ENCODE peak calls at places on chromosomes 3 and 15, in eight cellular contexts. B is CD4-positive, alpha-beta memory T cell; O is stomach; T is A549; W is tibial artery; J is PC-9; E is uterus; P is colonic mucosa. R is an unnamed sample.

GRCh38 chr3:196989721-196990262 is 21.2 kb upstream of the PIGZ start:
- DNase-seq in J (no peak), O (no peak), P (no peak), T (no peak), E (no peak), W (no peak), B (no peak), R (no peak)

GRCh38 chr3:186487037-186487436 is 57.1 kb downstream of the CRYGS start:
- DNase-seq in T (no peak), P (no peak), B (no peak), J (no peak), W (no peak), O (no peak), E (no peak), R (no peak)

GRCh38 chr3:64023187-64023860 is at the start of gene PSMD6:
- DNase-seq in O (peak; percentile 88), W (peak; percentile 78), T (peak; percentile 54), E (peak; percentile 79), B (peak; percentile 96), J (peak; percentile 55), P (peak; percentile 87), R (peak; percentile 92)

GRCh38 chr3:11480663-11481298 is 162.9 kb downstream of the VGLL4 start:
- DNase-seq in T (no peak), W (no peak), O (peak; percentile 48), P (no peak), J (no peak), E (peak; percentile 83), B (no peak), R (no peak)

GRCh38 chr3:151933224-151933858 is 59.9 kb downstream of the SUCNR1 start:
- DNase-seq in P (no peak), T (no peak), W (no peak), J (peak; percentile 49), E (no peak), O (no peak), B (no peak), R (no peak)

GRCh38 chr15:89490550-89491315 is 5.7 kb downstream of the RHCG start:
- DNase-seq in E (no peak), J (no peak), T (no peak), O (no peak), P (no peak), W (no peak), B (no peak), R (peak; percentile 24)

GRCh38 chr3:131960324-131960723 is 74.5 kb downstream of the CPNE4 start:
- DNase-seq in P (no peak), O (no peak), J (peak; percentile 52), E (no peak), T (no peak), B (no peak), W (no peak), R (no peak)

GRCh38 chr15:39127925-39128617 is 452.8 kb upstream of the THBS1 start:
- DNase-seq in P (peak; percentile 32), O (no peak), W (no peak), E (no peak), T (peak; percentile 80), B (no peak), J (peak; percentile 96), R (no peak)

GRCh38 chr3:38318766-38319671 is 27.6 kb upstream of the XYLB start:
- DNase-seq in J (no peak), W (no peak), P (no peak), B (no peak), T (no peak), E (no peak), O (no peak), R (no peak)
- H3K4me3 ChIP-seq in J (no peak overlapping the region), W (no peak overlapping the region), P (no peak overlapping the region), B (no peak overlapping the region), T (no peak overlapping the region), E (no peak overlapping the region), O (no peak overlapping the region), R (no peak overlapping the region)

GRCh38 chr15:96353378-96353930 is 23.0 kb downstream of the NR2F2 start:
- DNase-seq in B (no peak), P (no peak), O (no peak), J (no peak), W (no peak), T (no peak), E (no peak), R (peak; percentile 14)

GRCh38 chr15:96356494-96357455 is 26.3 kb downstream of the NR2F2 start:
- DNase-seq in E (peak; percentile 82), P (peak; percentile 89), W (peak; percentile 75), B (peak; percentile 63), J (peak; percentile 67), O (peak; percentile 90), T (peak; percentile 82), R (peak; percentile 89)

GRCh38 chr15:96353931-96354730 is 23.6 kb downstream of the NR2F2 start:
- DNase-seq in O (peak; percentile 68), E (peak; percentile 85), T (no peak), W (peak; percentile 56), J (no peak), B (no peak), P (no peak), R (no peak)

GRCh38 chr15:96354731-96355560 is 24.4 kb downstream of the NR2F2 start:
- DNase-seq in P (no peak), T (peak; percentile 79), J (peak; percentile 65), O (no peak), E (peak; percentile 60), W (no peak), B (no peak), R (no peak)

DNA sequence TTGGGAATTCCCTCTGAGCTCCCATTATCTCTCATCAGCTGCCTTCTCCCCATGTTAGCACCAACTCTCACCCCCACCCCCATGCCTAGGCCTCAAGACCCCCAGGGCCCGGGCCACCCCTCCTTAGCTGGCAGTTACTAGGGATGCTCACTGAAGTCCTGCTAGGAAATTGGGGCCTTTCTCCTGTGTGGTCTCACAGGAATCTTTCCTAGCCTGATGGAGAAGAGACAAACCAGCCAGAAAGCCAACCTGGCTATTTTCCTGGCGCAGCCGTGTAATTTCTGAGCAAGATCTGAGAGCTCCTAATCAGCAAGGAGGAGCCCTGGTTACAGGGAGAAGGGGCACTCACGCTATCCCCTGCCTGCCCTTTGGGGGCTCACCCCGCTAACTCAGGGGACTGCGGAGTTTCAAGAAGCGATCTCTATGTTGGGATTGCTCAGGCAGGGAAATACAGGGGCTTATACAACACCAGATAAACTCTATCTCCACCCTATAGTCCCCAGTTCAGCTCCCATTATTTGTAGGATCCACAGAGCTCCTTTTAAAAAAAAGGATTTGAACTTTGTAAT is 25.1 kb downstream of the NR2F2 start:
- DNase-seq in E (no peak), J (no peak), T (no peak), O (no peak), W (no peak), B (no peak), P (no peak), R (no peak)
- H3K4me1 ChIP-seq in E (no peaks in the 10 kb centered on the region), J (no peaks in the 10 kb centered on the region), T (peaks cover 10% of the 10 kb centered on the region), O (peaks cover 57% of the 10 kb centered on the region), W (peaks cover 83% of the 10 kb centered on the region), B (peaks cover 30% of the 10 kb centered on the region), P (peaks cover 4% of the 10 kb centered on the region), R (peaks cover 29% of the 10 kb centered on the region)

GRCh38 chr15:83365370-83365938 is 81.0 kb upstream of the BNC1 start:
- DNase-seq in O (no peak), E (peak; percentile 16), P (no peak), J (no peak), B (no peak), T (peak; percentile 49), W (peak; percentile 35), R (no peak)
- H3K4me3 ChIP-seq in O (peak overlapping the region; percentile 35), E (peak overlapping the region; percentile 37), P (peak overlapping the region; percentile 5), J (peak overlapping the region; percentile 52), B (no peak overlapping the region), T (peak overlapping the region; percentile 39), W (peak overlapping the region; percentile 38), R (no peak overlapping the region)

GRCh38 chr3:129117134-129117533 is 4.5 kb downstream of the RAB43 start:
- DNase-seq in J (no peak), P (no peak), W (no peak), T (no peak), E (no peak), O (no peak), B (no peak), R (no peak)

GRCh38 chr3:129118745-129119144 is 2.9 kb downstream of the RAB43 start:
- DNase-seq in E (no peak), T (no peak), B (peak; percentile 84), W (no peak), O (no peak), P (no peak), J (no peak), R (no peak)

GRCh38 chr3:129119365-129120100 is 2.1 kb downstream of the RAB43 start:
- DNase-seq in P (peak; percentile 83), B (peak; percentile 10), O (peak; percentile 56), T (no peak), E (no peak), J (peak; percentile 42), W (no peak), R (peak; percentile 44)

GRCh38 chr3:129114455-129114854 is 7.1 kb downstream of the RAB43 start:
- DNase-seq in B (no peak), T (no peak), W (no peak), O (no peak), P (no peak), J (no peak), E (no peak), R (no peak)

DNA sequence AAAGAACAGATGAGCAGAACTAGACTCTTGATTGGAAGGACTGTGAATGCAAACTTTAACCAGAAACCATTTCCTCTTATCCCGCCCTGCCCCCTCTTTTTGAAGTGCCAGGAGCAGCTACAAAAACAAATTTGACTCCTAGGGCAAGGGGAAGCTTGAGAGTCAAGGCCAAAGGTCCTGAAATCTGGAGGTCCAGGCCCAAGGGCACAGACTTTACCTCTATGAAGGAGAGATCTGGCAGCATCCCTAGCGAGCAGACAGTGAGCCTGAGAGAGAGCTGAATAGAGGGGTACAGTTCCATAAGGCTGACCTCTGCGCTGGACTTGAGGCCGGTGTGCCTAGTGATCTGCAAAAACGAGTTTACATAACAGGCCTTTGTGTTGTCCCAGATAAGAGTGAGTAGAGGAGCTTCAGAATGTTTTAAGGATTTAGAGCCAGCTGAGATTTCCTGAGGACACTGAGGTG is 5.1 kb downstream of the RAB43 start:
- DNase-seq in E (no peak), O (no peak), B (peak; percentile 39), P (peak; percentile 42), T (no peak), J (no peak), W (no peak), R (no peak)
- H3K4me1 ChIP-seq in E (no peaks in the 10 kb centered on the region), O (peaks cover 30% of the 10 kb centered on the region), B (peaks cover 67% of the 10 kb centered on the region), P (peaks cover 21% of the 10 kb centered on the region), T (peaks cover 26% of the 10 kb centered on the region), J (peaks cover 17% of the 10 kb centered on the region), W (peaks cover 27% of the 10 kb centered on the region), R (peaks cover 8% of the 10 kb centered on the region)

DNA sequence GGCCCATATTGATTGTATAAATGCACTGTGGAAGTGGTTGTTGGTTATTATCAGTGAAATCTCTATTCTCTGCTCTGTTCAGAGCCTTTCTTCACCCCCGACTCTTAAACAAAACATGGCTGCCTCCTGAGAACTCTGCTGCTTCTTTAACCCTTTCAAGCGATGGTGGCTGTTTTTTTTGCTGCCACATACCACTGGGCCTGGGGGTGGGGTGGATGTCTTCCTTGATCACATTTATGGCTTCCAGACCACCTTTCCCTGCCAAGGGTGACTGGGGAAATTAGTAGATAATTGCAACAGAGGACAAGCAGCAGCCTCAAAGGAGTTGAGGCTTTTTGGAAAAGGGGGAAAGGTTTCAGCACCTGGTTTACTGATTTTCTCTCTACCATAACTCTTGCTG is 32.8 kb downstream of the YEATS2 start:
- DNase-seq in E (no peak), J (no peak), P (no peak), O (no peak), T (no peak), B (no peak), W (no peak), R (no peak)
- H3K4me3 ChIP-seq in E (no peak overlapping the region), J (no peak overlapping the region), P (no peak overlapping the region), O (no peak overlapping the region), T (no peak overlapping the region), B (no peak overlapping the region), W (no peak overlapping the region), R (no peak overlapping the region)

GRCh38 chr3:30696403-30696819 is 90.0 kb downstream of the TGFBR2 start:
- DNase-seq in P (no peak), T (no peak), B (no peak), W (no peak), O (no peak), E (no peak), J (no peak), R (no peak)
- H3K4me1 ChIP-seq in P (no peaks in the 10 kb centered on the region), T (peaks cover 22% of the 10 kb centered on the region), B (no peaks in the 10 kb centered on the region), W (peaks cover 42% of the 10 kb centered on the region), O (peaks cover 12% of the 10 kb centered on the region), E (no peaks in the 10 kb centered on the region), J (no peaks in the 10 kb centered on the region), R (no peaks in the 10 kb centered on the region)

R was measured in Peyer's patch.